ENCODE peak calls at places on chromosomes 16 and 17, in nine cellular contexts. Y, D, C, S, M, I, E, G and K are unnamed samples.

GRCh38 chr16:57301126-57301817 is 16.8 kb upstream of the PLLP start:
- DNase-seq in Y (no peak), D (no peak), C (no peak), S (no peak), M (no peak), I (no peak), E (peak), G (no peak), K (no peak)

GRCh38 chr17:81821603-81822311 is 11.3 kb downstream of the MCRIP1 start:
- DNase-seq in Y (no peak), D (peak), C (peak), S (peak), M (peak), I (peak), E (peak), G (peak), K (peak)

GRCh38 chr17:3923466-3924190 is 7.4 kb upstream of the P2RX1 start:
- DNase-seq in Y (no peak), D (no peak), C (no peak), S (no peak), M (no peak), I (no peak), E (no peak), G (no peak), K (no peak)

GRCh38 chr16:30095166-30096078 is 591 bp downstream of the YPEL3 start:
- DNase-seq in Y (no peak), D (no peak), C (peak), S (no peak), M (no peak), I (no peak), E (no peak), G (peak), K (no peak)

GRCh38 chr17:75638893-75639292 is 5.7 kb downstream of the SMIM5 start:
- DNase-seq in Y (no peak), D (no peak), C (no peak), S (peak), M (no peak), I (no peak), E (no peak), G (no peak), K (no peak)

GRCh38 chr17:73422121-73422520 is 110.3 kb upstream of the CDC42EP4 start:
- DNase-seq in Y (no peak), D (no peak), C (no peak), S (no peak), M (no peak), I (no peak), E (no peak), G (no peak), K (no peak)

GRCh38 chr16:67951485-67951884 is 7.6 kb upstream of the LCAT start:
- DNase-seq in Y (no peak), D (no peak), C (no peak), S (peak), M (no peak), I (no peak), E (no peak), G (no peak), K (no peak)

GRCh38 chr17:75364078-75364477 is 41.4 kb downstream of the GRB2 start:
- DNase-seq in Y (no peak), D (no peak), C (no peak), S (no peak), M (no peak), I (no peak), E (no peak), G (no peak), K (peak)

GRCh38 chr17:68733241-68734176 is 132.3 kb upstream of the FAM20A start:
- DNase-seq in Y (no peak), D (no peak), C (peak), S (peak), M (no peak), I (no peak), E (no peak), G (no peak), K (no peak)

GRCh38 chr17:48290378-48290777 is 139.6 kb downstream of the SKAP1 start:
- DNase-seq in Y (no peak), D (no peak), C (no peak), S (no peak), M (no peak), I (no peak), E (no peak), G (no peak), K (no peak)

GRCh38 chr16:17304124-17304813 is 166.5 kb downstream of the XYLT1 start:
- DNase-seq in Y (no peak), D (peak), C (peak), S (no peak), M (no peak), I (peak), E (no peak), G (peak), K (no peak)

GRCh38 chr17:2704031-2704889 is 7.3 kb downstream of the CLUH start:
- DNase-seq in Y (no peak), D (no peak), C (no peak), S (no peak), M (no peak), I (no peak), E (peak), G (no peak), K (no peak)

GRCh38 chr16:86195863-86196630 is 297.1 kb downstream of the IRF8 start:
- DNase-seq in Y (no peak), D (no peak), C (no peak), S (peak), M (no peak), I (no peak), E (no peak), G (no peak), K (no peak)

GRCh38 chr17:80168371-80168770 is 1.5 kb upstream of the CARD14 start:
- DNase-seq in Y (no peak), D (no peak), C (no peak), S (no peak), M (no peak), I (no peak), E (no peak), G (no peak), K (no peak)

GRCh38 chr17:65627108-65627507 is 65.7 kb upstream of the AXIN2 start:
- DNase-seq in Y (no peak), D (no peak), C (no peak), S (no peak), M (no peak), I (no peak), E (no peak), G (peak), K (no peak)

GRCh38 chr17:80984749-80985148 is 6.9 kb upstream of the CHMP6 start:
- DNase-seq in Y (no peak), D (no peak), C (no peak), S (no peak), M (no peak), I (peak), E (no peak), G (no peak), K (peak)

GRCh38 chr17:81693491-81694360 is 9.4 kb upstream of the MRPL12 start:
- DNase-seq in Y (no peak), D (no peak), C (no peak), S (no peak), M (no peak), I (no peak), E (no peak), G (no peak), K (no peak)

GRCh38 chr17:75030161-75030560 is 16.6 kb downstream of the ATP5PD start:
- DNase-seq in Y (no peak), D (no peak), C (no peak), S (no peak), M (no peak), I (no peak), E (no peak), G (no peak), K (no peak)

GRCh38 chr17:58184308-58184985 is 8.1 kb upstream of the EPX start:
- DNase-seq in Y (no peak), D (no peak), C (no peak), S (no peak), M (no peak), I (peak), E (no peak), G (no peak), K (peak)

GRCh38 chr17:44326867-44327444 is 2.3 kb upstream of the SLC25A39 start:
- DNase-seq in Y (peak), D (peak), C (peak), S (peak), M (peak), I (peak), E (peak), G (peak), K (peak)

GRCh38 chr17:27573971-27574525 is 56.9 kb upstream of the LGALS9 start:
- DNase-seq in Y (no peak), D (no peak), C (no peak), S (no peak), M (no peak), I (no peak), E (no peak), G (no peak), K (no peak)

GRCh38 chr16:78957328-78958100 is 643.0 kb downstream of the MAF start:
- DNase-seq in Y (no peak), D (peak), C (no peak), S (no peak), M (no peak), I (no peak), E (no peak), G (no peak), K (no peak)

GRCh38 chr17:82914375-82914774 is 74.6 kb upstream of the ZNF750 start:
- DNase-seq in Y (no peak), D (no peak), C (no peak), S (peak), M (peak), I (no peak), E (no peak), G (no peak), K (no peak)

DNA sequence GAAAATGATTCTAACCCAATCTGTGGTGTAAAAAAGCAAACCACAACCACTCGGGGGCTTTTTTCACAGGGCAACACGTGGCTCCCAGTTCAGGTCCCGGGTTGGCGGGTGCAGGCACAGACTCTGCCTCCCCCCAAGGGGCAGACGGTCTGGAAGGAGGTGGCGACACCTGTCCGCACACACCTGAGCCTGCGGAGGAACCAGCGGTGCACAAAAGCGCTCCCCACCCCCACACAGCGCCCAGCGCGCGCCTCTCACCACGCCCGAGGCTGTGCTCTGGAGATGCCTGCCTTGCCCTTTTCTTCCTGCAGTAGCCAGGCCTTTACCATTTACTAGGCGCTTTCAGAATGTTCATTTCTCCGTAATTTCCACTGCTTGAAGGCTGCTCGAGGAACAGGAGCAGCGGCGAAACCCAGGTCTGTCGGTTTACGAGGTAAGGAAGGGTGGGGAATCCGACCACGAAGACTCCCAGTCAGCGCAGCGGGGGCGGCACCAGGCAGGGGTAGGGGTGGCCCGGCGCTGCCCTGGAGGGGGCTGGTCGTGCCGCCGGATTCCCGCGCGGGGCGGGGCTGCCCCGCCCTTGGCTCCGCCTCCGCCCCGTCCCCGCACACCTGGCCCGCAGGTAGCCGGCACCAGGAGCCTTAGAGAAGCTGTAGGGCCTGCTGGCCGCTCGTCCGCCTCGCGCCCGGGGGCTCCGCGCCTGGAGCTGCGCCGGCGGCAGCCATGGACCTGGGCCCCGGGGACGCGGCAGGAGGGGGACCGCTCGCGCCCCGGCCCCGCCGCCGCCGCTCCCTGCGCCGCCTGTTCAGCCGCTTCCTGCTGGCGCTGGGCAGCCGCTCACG is at the start of gene USP43:
- DNase-seq in Y (no peak), D (peak), C (peak), S (no peak), M (peak), I (peak), E (no peak), G (peak), K (peak)
- TF ChIP-seq POLR2A in Y (peak), D (peak), C (peak), S (no peak), M (peak), I (no peak), E (peak), G (peak), K (no peak)

GRCh38 chr16:85027349-85027967 is at the start of gene KIAA0513:
- DNase-seq in Y (peak), D (peak), C (peak), S (peak), M (peak), I (peak), E (peak), G (peak), K (peak)
- TF ChIP-seq POLR2A in Y (peak), D (peak), C (peak), S (peak), M (peak), I (peak), E (peak), G (peak), K (peak)

DNA sequence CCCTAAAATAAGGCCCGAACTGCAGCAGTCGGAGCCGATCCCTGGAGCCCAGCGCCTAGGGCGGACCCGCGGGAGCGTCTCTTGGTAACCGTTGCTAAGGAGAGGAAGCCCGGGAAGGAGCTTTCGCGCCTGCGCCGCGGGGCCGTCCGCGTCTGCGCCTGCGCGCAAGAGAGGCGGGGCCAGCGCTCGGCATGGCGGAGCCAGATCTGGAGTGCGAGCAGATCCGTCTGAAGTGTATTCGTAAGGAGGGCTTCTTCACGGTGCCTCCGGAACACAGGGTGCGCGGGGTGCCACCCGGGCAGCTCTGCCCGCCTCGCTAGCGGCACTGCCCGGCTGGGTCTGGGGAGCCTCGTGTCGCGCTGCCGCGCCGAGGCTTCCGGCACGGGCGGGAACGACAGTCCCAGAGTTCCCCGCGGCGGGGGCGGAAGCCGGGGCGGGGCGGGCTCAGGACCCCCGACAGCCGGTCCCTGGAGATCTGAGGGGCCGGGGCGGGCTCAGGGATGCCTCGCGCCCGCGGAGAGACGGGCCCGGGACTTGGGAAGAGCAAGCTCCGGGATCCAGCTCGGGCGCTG is at the start of gene CDK10:
- DNase-seq in Y (no peak), D (peak), C (peak), S (peak), M (peak), I (peak), E (peak), G (peak), K (peak)
- TF ChIP-seq POLR2A in Y (peak), D (peak), C (peak), S (peak), M (peak), I (peak), E (peak), G (peak), K (peak)

GRCh38 chr16:19088341-19088916 is 21.0 kb downstream of the COQ7 start:
- DNase-seq in Y (no peak), D (no peak), C (no peak), S (no peak), M (no peak), I (no peak), E (no peak), G (no peak), K (no peak)
- TF ChIP-seq POLR2A in Y (no peak), D (no peak), C (no peak), S (no peak), M (no peak), I (no peak), E (no peak), G (no peak), K (no peak)

DNA sequence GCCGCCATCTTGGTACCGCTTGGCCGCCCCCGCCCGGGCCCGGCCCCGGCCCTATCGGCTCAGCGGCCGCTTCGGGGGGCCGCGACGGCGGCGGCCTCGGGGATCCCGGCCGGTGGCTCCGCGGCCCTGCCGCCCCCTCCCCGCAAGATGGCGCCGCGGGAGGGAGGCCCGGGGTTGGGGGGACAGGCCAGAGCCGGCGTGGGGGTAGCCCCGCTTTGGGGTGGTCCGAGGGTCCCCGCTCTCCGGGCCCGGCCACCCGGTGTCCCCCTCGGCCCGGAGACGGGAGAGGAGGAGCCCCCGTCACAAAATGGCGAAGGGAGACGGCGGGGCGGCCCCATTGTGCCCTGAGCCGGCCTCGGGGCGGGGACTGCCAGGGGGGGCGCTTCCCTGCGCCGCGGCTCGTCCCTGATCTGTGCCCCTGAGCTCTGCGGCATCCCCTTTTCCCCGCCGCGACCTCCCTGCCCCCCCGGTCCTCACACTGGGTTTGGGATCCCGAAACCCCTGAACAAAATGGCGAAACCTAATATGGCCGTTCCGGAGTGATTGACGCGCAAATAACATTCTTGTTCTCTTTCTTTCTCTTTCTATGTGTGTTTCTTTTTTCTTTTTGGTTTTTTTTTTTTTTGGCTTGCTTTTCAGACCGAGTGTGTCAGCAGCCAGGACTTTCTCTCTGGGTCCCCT is 978 bp downstream of the HAPSTR1 start:
- DNase-seq in Y (no peak), D (peak), C (peak), S (peak), M (no peak), I (no peak), E (peak), G (peak), K (no peak)
- TF ChIP-seq POLR2A in Y (no peak), D (peak), C (no peak), S (no peak), M (no peak), I (no peak), E (no peak), G (peak), K (no peak)

DNA sequence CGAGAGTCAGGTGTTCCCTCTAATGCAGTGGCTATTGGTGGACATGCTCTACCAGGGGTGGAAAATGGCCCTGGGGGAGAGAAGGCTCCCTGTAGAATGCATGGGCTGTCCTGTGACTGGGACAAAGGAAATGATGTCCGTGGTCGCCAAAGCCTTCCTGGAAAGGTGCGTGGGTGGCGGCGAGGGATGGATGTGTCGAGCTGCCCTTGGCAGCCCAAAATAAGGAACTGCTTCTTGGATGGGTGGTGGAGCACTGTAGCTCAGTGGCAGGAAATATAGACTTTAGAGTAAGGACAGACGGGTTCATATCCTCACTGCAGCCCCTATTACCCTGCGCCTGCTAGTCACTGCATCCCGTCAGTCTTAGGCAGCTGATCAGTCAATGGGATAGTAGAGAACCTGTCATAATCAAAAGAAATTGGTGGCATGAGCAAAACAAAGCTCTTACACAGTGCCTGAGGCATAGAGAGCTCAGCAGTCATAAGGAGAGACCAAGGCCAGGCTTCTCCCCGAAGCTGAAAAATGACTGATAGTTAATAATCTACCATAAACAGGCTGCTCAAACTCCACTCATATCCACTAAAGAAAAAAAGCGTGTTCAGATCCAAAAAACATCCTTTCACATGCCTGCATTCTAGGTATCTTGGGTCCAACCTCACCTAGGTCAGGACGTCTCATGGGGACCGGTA is 123.5 kb upstream of the PLCG2 start:
- DNase-seq in Y (no peak), D (no peak), C (no peak), S (no peak), M (no peak), I (no peak), E (no peak), G (no peak), K (no peak)
- TF ChIP-seq POLR2A in Y (no peak), D (no peak), C (no peak), S (no peak), M (no peak), I (no peak), E (no peak), G (no peak), K (no peak)